ENCODE peak calls at places on chromosomes 6 and 20, in nine cellular contexts. G is H9, X is suprapubic skin, M is left ventricle myocardium inferior, D is GM23338, Y is breast epithelium, K is pancreas, Q is IMR-90, R is lower lobe of right lung. A is an unnamed sample.
A peak's percentile ranks its signal among the peaks of the same experiment; 100 is the strongest.

GRCh38 chr6:135953800-135954199 is 102.3 kb downstream of the PDE7B start:
- DNase-seq in G (no peak), X (no peak), M (no peak), D (no peak), Y (no peak), K (no peak), Q (no peak), R (no peak), A (no peak)

GRCh38 chr20:17536944-17537444 is 5.8 kb upstream of the BFSP1 start:
- DNase-seq in G (peak; percentile 92), X (peak; percentile 84), M (peak; percentile 48), D (peak; percentile 94), Y (peak; percentile 65), K (no peak), Q (peak; percentile 76), R (peak; percentile 57), A (peak; percentile 82)

GRCh38 chr20:17066955-17067354 is 159.9 kb upstream of the PCSK2 start:
- DNase-seq in G (peak; percentile 32), X (no peak), M (no peak), D (peak; percentile 32), Y (no peak), K (no peak), Q (peak; percentile 4), R (no peak), A (no peak)

GRCh38 chr20:46307139-46307998 is 929 bp downstream of the CDH22 start:
- DNase-seq in G (peak; percentile 84), X (no peak), M (peak; percentile 25), D (peak; percentile 92), Y (no peak), K (peak; percentile 89), Q (peak; percentile 20), R (peak; percentile 72), A (peak; percentile 19)

GRCh38 chr20:18030020-18030419 is 27.7 kb downstream of the OVOL2 start:
- DNase-seq in G (no peak), X (no peak), M (no peak), D (peak; percentile 42), Y (no peak), K (no peak), Q (no peak), R (no peak), A (no peak)

GRCh38 chr6:38803129-38803528 is 88.0 kb downstream of the DNAH8 start:
- DNase-seq in G (no peak), X (no peak), M (no peak), D (no peak), Y (no peak), K (no peak), Q (no peak), R (no peak), A (no peak)

GRCh38 chr6:3612341-3613041 is 139.0 kb downstream of the PXDC1 start:
- DNase-seq in G (no peak), X (peak; percentile 18), M (no peak), D (no peak), Y (peak; percentile 5), K (no peak), Q (peak; percentile 85), R (no peak), A (peak; percentile 37)

GRCh38 chr20:43579861-43580793 is 10.6 kb upstream of the IFT52 start:
- DNase-seq in G (no peak), X (no peak), M (no peak), D (no peak), Y (no peak), K (no peak), Q (no peak), R (no peak), A (no peak)

GRCh38 chr6:54310377-54311152 is 2.3 kb downstream of the TINAG start:
- DNase-seq in G (no peak), X (no peak), M (no peak), D (no peak), Y (no peak), K (no peak), Q (no peak), R (no peak), A (no peak)

GRCh38 chr20:35279040-35279439 is 1.1 kb upstream of the MMP24OS start:
- DNase-seq in G (no peak), X (no peak), M (no peak), D (no peak), Y (no peak), K (no peak), Q (peak; percentile 27), R (no peak), A (no peak)

GRCh38 chr6:8070718-8071117 is 6.5 kb upstream of the BLOC1S5 start:
- DNase-seq in G (no peak), X (no peak), M (no peak), D (no peak), Y (no peak), K (no peak), Q (no peak), R (no peak), A (no peak)

GRCh38 chr6:100267721-100268123 is 197.0 kb downstream of the SIM1 start:
- DNase-seq in G (no peak), X (no peak), M (no peak), D (no peak), Y (no peak), K (no peak), Q (peak; percentile 28), R (no peak), A (no peak)

GRCh38 chr6:29728173-29728879 is 5.1 kb downstream of the HLA-F start:
- DNase-seq in G (no peak), X (no peak), M (no peak), D (no peak), Y (no peak), K (no peak), Q (no peak), R (no peak), A (no peak)

GRCh38 chr6:132115714-132116366 is 164.7 kb upstream of the CCN2 start:
- DNase-seq in G (no peak), X (no peak), M (no peak), D (no peak), Y (no peak), K (no peak), Q (peak; percentile 33), R (no peak), A (no peak)

GRCh38 chr6:131787079-131787478 is 20.7 kb upstream of the ENPP1 start:
- DNase-seq in G (no peak), X (no peak), M (no peak), D (no peak), Y (no peak), K (no peak), Q (peak; percentile 37), R (no peak), A (no peak)

GRCh38 chr6:68709882-68710281 is 74.8 kb downstream of the ADGRB3 start:
- DNase-seq in G (no peak), X (no peak), M (no peak), D (no peak), Y (no peak), K (no peak), Q (no peak), R (no peak), A (no peak)

GRCh38 chr6:68710496-68710895 is 75.4 kb downstream of the ADGRB3 start:
- DNase-seq in G (no peak), X (no peak), M (no peak), D (no peak), Y (no peak), K (no peak), Q (no peak), R (no peak), A (no peak)

GRCh38 chr6:68710916-68711315 is 75.8 kb downstream of the ADGRB3 start:
- DNase-seq in G (no peak), X (no peak), M (no peak), D (no peak), Y (no peak), K (no peak), Q (no peak), R (no peak), A (no peak)

GRCh38 chr6:68711386-68712000 is 76.4 kb downstream of the ADGRB3 start:
- DNase-seq in G (no peak), X (no peak), M (no peak), D (no peak), Y (no peak), K (no peak), Q (no peak), R (no peak), A (no peak)

GRCh38 chr6:68709091-68709490 is 74.0 kb downstream of the ADGRB3 start:
- DNase-seq in G (no peak), X (no peak), M (no peak), D (no peak), Y (no peak), K (no peak), Q (no peak), R (no peak), A (no peak)
- H3K4me1 ChIP-seq in G (peaks cover 2% of the 10 kb centered on the region), X (no peaks in the 10 kb centered on the region), M (no peaks in the 10 kb centered on the region), D (peaks cover 39% of the 10 kb centered on the region), Y (no peaks in the 10 kb centered on the region), K (no peaks in the 10 kb centered on the region), Q (no peaks in the 10 kb centered on the region), R (no peaks in the 10 kb centered on the region), A (no peaks in the 10 kb centered on the region)

DNA sequence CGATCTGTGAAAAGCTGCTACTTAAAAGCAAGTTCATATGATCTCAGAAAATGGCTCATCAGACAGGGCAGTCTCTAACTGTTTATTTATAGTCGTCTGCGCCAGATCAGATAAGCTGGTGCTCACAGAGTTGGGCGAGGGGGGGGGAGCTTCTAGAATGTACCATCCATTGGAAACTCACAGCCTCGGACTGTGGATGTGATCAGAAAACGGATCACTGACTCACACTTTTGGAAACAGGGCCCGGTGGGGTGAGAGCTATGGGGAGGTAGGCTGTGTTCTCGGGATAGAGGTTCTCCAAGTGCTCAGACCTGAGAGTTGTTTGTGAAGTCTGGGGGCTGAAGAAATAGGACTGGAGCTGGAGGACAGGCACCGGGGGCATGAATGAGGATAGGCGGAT is 35.5 kb upstream of the APCDD1L start:
- DNase-seq in G (peak; percentile 8), X (peak; percentile 50), M (no peak), D (no peak), Y (peak; percentile 51), K (no peak), Q (peak; percentile 97), R (no peak), A (no peak)
- H3K4me1 ChIP-seq in G (no peaks in the 10 kb centered on the region), X (no peaks in the 10 kb centered on the region), M (no peaks in the 10 kb centered on the region), D (no peaks in the 10 kb centered on the region), Y (no peaks in the 10 kb centered on the region), K (no peaks in the 10 kb centered on the region), Q (peaks cover 46% of the 10 kb centered on the region), R (no peaks in the 10 kb centered on the region), A (no peaks in the 10 kb centered on the region)

GRCh38 chr6:158322724-158323560 is 10.7 kb downstream of the TULP4 start:
- DNase-seq in G (no peak), X (no peak), M (no peak), D (no peak), Y (no peak), K (no peak), Q (peak; percentile 81), R (no peak), A (no peak)
- H3K4me1 ChIP-seq in G (peaks cover 6% of the 10 kb centered on the region), X (peaks cover 29% of the 10 kb centered on the region), M (peaks cover 35% of the 10 kb centered on the region), D (peaks cover 17% of the 10 kb centered on the region), Y (no peaks in the 10 kb centered on the region), K (peaks cover 23% of the 10 kb centered on the region), Q (peaks cover 11% of the 10 kb centered on the region), R (peaks cover 27% of the 10 kb centered on the region), A (no peaks in the 10 kb centered on the region)

GRCh38 chr6:165722022-165722421 is 59.0 kb upstream of the PDE10A start:
- DNase-seq in G (no peak), X (no peak), M (no peak), D (no peak), Y (no peak), K (no peak), Q (no peak), R (no peak), A (no peak)
- H3K4me1 ChIP-seq in G (no peaks in the 10 kb centered on the region), X (no peaks in the 10 kb centered on the region), M (peaks cover 10% of the 10 kb centered on the region), D (peaks cover 1% of the 10 kb centered on the region), Y (no peaks in the 10 kb centered on the region), K (no peaks in the 10 kb centered on the region), Q (peaks cover 6% of the 10 kb centered on the region), R (no peaks in the 10 kb centered on the region), A (no peaks in the 10 kb centered on the region)

GRCh38 chr20:11822116-11822794 is 95.4 kb upstream of the BTBD3 start:
- DNase-seq in G (no peak), X (no peak), M (no peak), D (no peak), Y (no peak), K (no peak), Q (peak; percentile 17), R (no peak), A (no peak)
- H3K4me1 ChIP-seq in G (no peaks in the 10 kb centered on the region), X (no peaks in the 10 kb centered on the region), M (no peaks in the 10 kb centered on the region), D (peaks cover 5% of the 10 kb centered on the region), Y (no peaks in the 10 kb centered on the region), K (peaks cover 13% of the 10 kb centered on the region), Q (peaks cover 2% of the 10 kb centered on the region), R (no peaks in the 10 kb centered on the region), A (no peaks in the 10 kb centered on the region)

A was measured in uterus.